ENCODE peak calls at places on chromosomes 12 and 14, in four cellular contexts. F is GM13976; V is stimulated activated CD4-positive, alpha-beta T cell treated with anti-CD3 and anti-CD28 coated beads, Interleukin-15, amount 100 ng/mL, for 24 hours; S is heart left ventricle. A is an unnamed sample.
A peak's percentile ranks its signal among the peaks of the same experiment; 100 is the strongest.

GRCh38 chr12:121467638-121468403 is 67.9 kb downstream of the RNF34 start:
- DNase-seq in F (peak; percentile 64), V (no peak), S (no peak), A (no peak)

GRCh38 chr12:53563452-53563851 is 56.2 kb upstream of the NPFF start:
- DNase-seq in F (no peak), V (no peak), S (no peak), A (no peak)

GRCh38 chr14:75259510-75259855 is 19.1 kb upstream of the FOS start:
- DNase-seq in F (no peak), V (no peak), S (no peak), A (no peak)

GRCh38 chr14:68810173-68811153 is 17.6 kb upstream of the ZFP36L1 start:
- DNase-seq in F (no peak), V (no peak), S (peak; percentile 13), A (no peak)

GRCh38 chr14:94545131-94545841 is 16.0 kb upstream of the SERPINA4 start:
- DNase-seq in F (no peak), V (no peak), S (no peak), A (peak; percentile 12)

GRCh38 chr14:71592361-71592760 is 339.9 kb upstream of the RGS6 start:
- DNase-seq in F (no peak), V (no peak), S (no peak), A (peak; percentile 14)

GRCh38 chr12:113040722-113041168 is 15.8 kb upstream of the DTX1 start:
- DNase-seq in F (no peak), V (no peak), S (peak; percentile 88), A (no peak)

GRCh38 chr14:68380304-68380840 is 412.5 kb downstream of the ZFP36L1 start:
- DNase-seq in F (peak; percentile 47), V (no peak), S (no peak), A (no peak)

GRCh38 chr12:82124711-82125110 is 233.5 kb downstream of the CCDC59 start:
- DNase-seq in F (no peak), V (no peak), S (no peak), A (no peak)

GRCh38 chr12:110957652-110958051 is 37.3 kb upstream of the MYL2 start:
- DNase-seq in F (no peak), V (no peak), S (no peak), A (no peak)

GRCh38 chr12:27226319-27226984 is 17.6 kb upstream of the STK38L start:
- DNase-seq in F (no peak), V (no peak), S (peak; percentile 50), A (no peak)

GRCh38 chr12:6182279-6182898 is 17.8 kb upstream of the CD9 start:
- DNase-seq in F (no peak), V (no peak), S (peak; percentile 68), A (no peak)

GRCh38 chr12:27777141-27777540 is 2.9 kb upstream of the KLHL42 start:
- DNase-seq in F (no peak), V (no peak), S (no peak), A (no peak)

GRCh38 chr12:77746108-77746507 is 84.6 kb upstream of the NAV3 start:
- DNase-seq in F (peak; percentile 40), V (no peak), S (no peak), A (no peak)

GRCh38 chr14:65331652-65332051 is 80.9 kb upstream of the FUT8 start:
- DNase-seq in F (no peak), V (no peak), S (no peak), A (no peak)

GRCh38 chr12:92036061-92036620 is 109.5 kb downstream of the BTG1 start:
- DNase-seq in F (no peak), V (no peak), S (no peak), A (no peak)

GRCh38 chr14:95326987-95327386 is 7.3 kb upstream of the CLMN start:
- DNase-seq in F (no peak), V (no peak), S (no peak), A (no peak)

GRCh38 chr14:63896278-63896720 is 43.5 kb downstream of the SYNE2 start:
- DNase-seq in F (no peak), V (no peak), S (peak; percentile 72), A (no peak)

GRCh38 chr12:63151898-63152700 is 1.1 kb upstream of the AVPR1A start:
- DNase-seq in F (peak; percentile 56), V (peak; percentile 40), S (peak; percentile 33), A (peak; percentile 29)